ENCODE peak calls at places on chromosomes 11 and 22, in seven cellular contexts. J is sciatic nerve; N is CD4-positive, alpha-beta T cell; P is T-cell; L is ELR; C is effector memory CD8-positive, alpha-beta T cell; W is K562. O is an unnamed sample.

GRCh38 chr11:76700177-76701100 is 29.9 kb upstream of the LRRC32 start:
- DNase-seq in J (no peak), N (no peak), P (no peak), L (peak; percentile 96), C (no peak), W (peak; percentile 91), O (peak; percentile 98)

GRCh38 chr11:66142370-66143263 is 72.5 kb downstream of the PACS1 start:
- DNase-seq in J (no peak), N (no peak), P (no peak), L (peak; percentile 80), C (no peak), W (no peak), O (no peak)

GRCh38 chr11:96279421-96280290 is 63.3 kb downstream of the MAML2 start:
- DNase-seq in J (no peak), N (no peak), P (no peak), L (peak; percentile 71), C (no peak), W (no peak), O (peak; percentile 20)

GRCh38 chr11:14902650-14903350 is 10.8 kb upstream of the CYP2R1 start:
- DNase-seq in J (no peak), N (no peak), P (no peak), L (peak; percentile 49), C (no peak), W (no peak), O (no peak)

GRCh38 chr11:59680287-59681154 is 11.7 kb upstream of the PATL1 start:
- DNase-seq in J (peak; percentile 64), N (peak; percentile 56), P (peak; percentile 46), L (peak; percentile 85), C (peak; percentile 46), W (peak; percentile 54), O (peak; percentile 80)

GRCh38 chr11:70244698-70245097 is 25.8 kb upstream of the PPFIA1 start:
- DNase-seq in J (no peak), N (no peak), P (no peak), L (peak; percentile 84), C (no peak), W (no peak), O (no peak)

GRCh38 chr22:29022101-29022817 is 39.4 kb downstream of the C22orf31 start:
- DNase-seq in J (peak; percentile 2), N (no peak), P (no peak), L (no peak), C (no peak), W (no peak), O (no peak)

GRCh38 chr22:45090364-45090960 is 73.3 kb upstream of the NUP50 start:
- DNase-seq in J (no peak), N (no peak), P (no peak), L (no peak), C (no peak), W (no peak), O (no peak)

GRCh38 chr11:3644817-3645235 is at the start of gene ART1:
- DNase-seq in J (no peak), N (no peak), P (no peak), L (peak; percentile 10), C (no peak), W (peak; percentile 70), O (peak; percentile 32)

GRCh38 chr11:43649921-43650320 is 30.6 kb upstream of the HSD17B12 start:
- DNase-seq in J (no peak), N (no peak), P (no peak), L (no peak), C (no peak), W (no peak), O (no peak)

GRCh38 chr22:28788601-28789000 is 11.8 kb downstream of the XBP1 start:
- DNase-seq in J (no peak), N (no peak), P (no peak), L (no peak), C (no peak), W (no peak), O (no peak)

GRCh38 chr11:74397531-74398243 is 546 bp downstream of the PGM2L1 start:
- DNase-seq in J (no peak), N (peak; percentile 44), P (peak; percentile 25), L (peak; percentile 51), C (peak; percentile 37), W (peak; percentile 36), O (peak; percentile 64)

GRCh38 chr11:96390403-96390830 is 604 bp downstream of the JRKL start:
- DNase-seq in J (no peak), N (no peak), P (no peak), L (peak; percentile 37), C (no peak), W (peak; percentile 12), O (no peak)

GRCh38 chr11:126347751-126348628 is 7.5 kb upstream of the ST3GAL4 start:
- DNase-seq in J (peak; percentile 55), N (no peak), P (no peak), L (no peak), C (no peak), W (no peak), O (peak; percentile 76)

GRCh38 chr11:9803685-9804413 is 140.0 kb downstream of the SWAP70 start:
- DNase-seq in J (no peak), N (no peak), P (no peak), L (no peak), C (no peak), W (no peak), O (no peak)

GRCh38 chr22:46777609-46777970 is 15.1 kb downstream of the TBC1D22A start:
- DNase-seq in J (no peak), N (peak; percentile 68), P (peak; percentile 26), L (no peak), C (no peak), W (no peak), O (no peak)

GRCh38 chr11:91984033-91984568 is 240.5 kb upstream of the FAT3 start:
- DNase-seq in J (no peak), N (no peak), P (no peak), L (no peak), C (no peak), W (no peak), O (no peak)

GRCh38 chr22:50507421-50507990 is at the start of gene LMF2:
- DNase-seq in J (peak; percentile 95), N (peak; percentile 96), P (peak; percentile 93), L (peak; percentile 82), C (peak; percentile 86), W (peak; percentile 88), O (peak; percentile 95)

GRCh38 chr22:40967120-40967760 is 16.1 kb downstream of the RBX1 start:
- DNase-seq in J (no peak), N (no peak), P (no peak), L (no peak), C (no peak), W (no peak), O (peak; percentile 41)

GRCh38 chr11:44377914-44378321 is 68.0 kb upstream of the ALX4 start:
- DNase-seq in J (peak; percentile 7), N (no peak), P (no peak), L (no peak), C (no peak), W (peak; percentile 52), O (peak; percentile 7)

GRCh38 chr11:88338223-88338661 is 706 bp upstream of the CTSC start:
- DNase-seq in J (peak; percentile 65), N (peak; percentile 39), P (peak; percentile 45), L (peak; percentile 83), C (peak; percentile 48), W (peak; percentile 31), O (peak; percentile 62)

GRCh38 chr11:132649277-132649676 is 883.0 kb downstream of the OPCML start:
- DNase-seq in J (no peak), N (no peak), P (no peak), L (no peak), C (no peak), W (no peak), O (no peak)

GRCh38 chr11:61632096-61632495 is 48.1 kb upstream of the DAGLA start:
- DNase-seq in J (no peak), N (no peak), P (no peak), L (no peak), C (no peak), W (no peak), O (no peak)

GRCh38 chr11:95231881-95232605 is 1.0 kb upstream of the SESN3 start:
- DNase-seq in J (peak; percentile 84), N (peak; percentile 68), P (peak; percentile 64), L (no peak), C (peak; percentile 43), W (no peak), O (peak; percentile 82)

GRCh38 chr22:35690001-35690400 is 27.7 kb upstream of the APOL5 start:
- DNase-seq in J (no peak), N (no peak), P (no peak), L (no peak), C (no peak), W (no peak), O (no peak)

GRCh38 chr11:134468081-134468668 is 56.1 kb upstream of the B3GAT1 start:
- DNase-seq in J (no peak), N (no peak), P (no peak), L (no peak), C (no peak), W (no peak), O (no peak)

GRCh38 chr11:76761959-76762358 is 21.2 kb upstream of the TSKU start:
- DNase-seq in J (no peak), N (no peak), P (no peak), L (no peak), C (no peak), W (no peak), O (no peak)

GRCh38 chr11:44199816-44200215 is 104.3 kb downstream of the EXT2 start:
- DNase-seq in J (no peak), N (no peak), P (no peak), L (no peak), C (no peak), W (no peak), O (no peak)

GRCh38 chr22:25623310-25623734 is 58.8 kb downstream of the GRK3 start:
- DNase-seq in J (no peak), N (no peak), P (no peak), L (no peak), C (no peak), W (no peak), O (no peak)

GRCh38 chr22:35930933-35931332 is 97.7 kb downstream of the RBFOX2 start:
- DNase-seq in J (no peak), N (no peak), P (no peak), L (peak; percentile 76), C (no peak), W (peak; percentile 19), O (peak; percentile 61)

GRCh38 chr11:77402218-77402556 is 71.7 kb downstream of the PAK1 start:
- DNase-seq in J (no peak), N (no peak), P (peak; percentile 9), L (no peak), C (no peak), W (no peak), O (no peak)

GRCh38 chr11:130602700-130603584 is 154.5 kb downstream of the ADAMTS15 start:
- DNase-seq in J (no peak), N (no peak), P (no peak), L (no peak), C (no peak), W (no peak), O (no peak)

GRCh38 chr11:32885556-32885955 is 7.1 kb upstream of the QSER1 start:
- DNase-seq in J (no peak), N (no peak), P (no peak), L (no peak), C (no peak), W (no peak), O (no peak)

GRCh38 chr11:47212938-47213337 is 1.8 kb upstream of the DDB2 start:
- DNase-seq in J (no peak), N (no peak), P (no peak), L (no peak), C (no peak), W (no peak), O (no peak)

GRCh38 chr11:79440451-79441158 is at the start of gene TENM4:
- DNase-seq in J (peak; percentile 82), N (no peak), P (no peak), L (peak; percentile 61), C (no peak), W (no peak), O (no peak)

GRCh38 chr11:5118893-5119292 is 19.3 kb downstream of the OR52A5 start:
- DNase-seq in J (no peak), N (no peak), P (no peak), L (no peak), C (no peak), W (no peak), O (no peak)

GRCh38 chr11:70323811-70324210 is 53.3 kb downstream of the PPFIA1 start:
- DNase-seq in J (no peak), N (no peak), P (no peak), L (peak; percentile 34), C (no peak), W (no peak), O (peak; percentile 23)

GRCh38 chr11:57322881-57323467 is 1.8 kb downstream of the TNKS1BP1 start:
- DNase-seq in J (no peak), N (no peak), P (no peak), L (peak; percentile 42), C (no peak), W (no peak), O (peak; percentile 45)